ENCODE peak calls at places on chromosomes 1 and 21, in five cellular contexts. X, A, K, J and S are unnamed samples.

GRCh38 chr1:211285196-211285595 is 26.0 kb downstream of the RCOR3 start:
- DNase-seq in A (no peak), J (no peak), X (no peak), K (no peak), S (no peak)

GRCh38 chr21:29017639-29018237 is 1.4 kb downstream of the RWDD2B start:
- DNase-seq in J (no peak), A (no peak), X (no peak), K (no peak), S (no peak)

GRCh38 chr1:229671310-229671709 is 45.3 kb downstream of the URB2 start:
- DNase-seq in J (no peak), X (no peak), K (no peak), A (no peak), S (no peak)

GRCh38 chr1:161305872-161306519 is 3.8 kb downstream of the MPZ start:
- DNase-seq in J (peak), A (peak), K (peak), X (peak), S (no peak)

GRCh38 chr21:33278736-33279135 is 12.6 kb downstream of the IL10RB start:
- DNase-seq in X (no peak), A (no peak), K (no peak), J (no peak), S (no peak)

GRCh38 chr1:7269525-7269924 is 484.3 kb downstream of the CAMTA1 start:
- DNase-seq in J (no peak), K (no peak), X (no peak), A (no peak), S (no peak)

GRCh38 chr1:12543747-12544146 is 74.3 kb downstream of the DHRS3 start:
- DNase-seq in X (no peak), J (no peak), K (no peak), A (no peak), S (no peak)

GRCh38 chr1:59986736-59987310 is 60.2 kb upstream of the CYP2J2 start:
- DNase-seq in A (peak), X (no peak), J (no peak), K (no peak), S (no peak)

GRCh38 chr1:15282810-15283474 is 35.9 kb downstream of the FHAD1 start:
- DNase-seq in J (no peak), K (peak), A (no peak), X (no peak), S (no peak)
- H3K27ac ChIP-seq in J (no peak), K (no peak), A (no peak), X (no peak), S (peak)

GRCh38 chr1:66464356-66464755 is 69.6 kb upstream of the SGIP1 start:
- DNase-seq in J (no peak), K (no peak), X (no peak), A (no peak), S (no peak)
- H3K27ac ChIP-seq in J (no peak), K (no peak), X (no peak), A (no peak), S (peak)

GRCh38 chr21:42220138-42220701 is 1.3 kb downstream of the ABCG1 start:
- DNase-seq in J (peak), X (peak), K (peak), A (peak), S (peak)
- H3K27ac ChIP-seq in J (peak), X (peak), K (no peak), A (peak), S (peak)

GRCh38 chr21:43361127-43361492 is 65.8 kb downstream of the SIK1 start:
- DNase-seq in J (no peak), X (peak), K (peak), A (no peak), S (no peak)
- H3K27ac ChIP-seq in J (no peak), X (peak), K (peak), A (peak), S (peak)